ENCODE peak calls at places on chromosomes 13 and 19, in nine cellular contexts. K, I, Q, U, Z, T, E, X and F are unnamed samples.

GRCh38 chr13:30845297-30846214 is 60.5 kb upstream of the MEDAG start:
- DNase-seq in X (no peak), Z (no peak), U (no peak), T (no peak), E (no peak), I (no peak), Q (no peak), K (no peak), F (no peak)

GRCh38 chr19:19381007-19381926 is 24.2 kb upstream of the GATAD2A start:
- DNase-seq in K (peak; percentile 63), Z (no peak), I (no peak), X (peak; percentile 69), U (no peak), Q (no peak), E (no peak), T (no peak), F (no peak)

GRCh38 chr19:42092350-42092749 is 16.4 kb downstream of the ZNF574 start:
- DNase-seq in K (no peak), Z (no peak), Q (peak; percentile 60), U (no peak), X (peak; percentile 63), T (no peak), E (peak; percentile 69), I (no peak), F (no peak)

GRCh38 chr19:42176649-42176989 is 40.9 kb downstream of the DEDD2 start:
- DNase-seq in U (no peak), K (no peak), E (no peak), Q (peak; percentile 30), I (peak; percentile 67), X (no peak), Z (no peak), T (no peak), F (no peak)

GRCh38 chr13:49248433-49249002 is 793 bp downstream of the CDADC1 start:
- DNase-seq in I (no peak), Q (no peak), T (no peak), Z (no peak), K (no peak), U (no peak), X (no peak), E (no peak), F (no peak)

GRCh38 chr13:91576590-91576989 is 178.2 kb downstream of the GPC5 start:
- DNase-seq in E (peak; percentile 50), T (no peak), X (peak; percentile 19), K (no peak), Q (peak; percentile 49), U (peak; percentile 4), I (peak; percentile 10), Z (no peak), F (no peak)

GRCh38 chr13:81927347-81927746 is 1586.4 kb upstream of the SPRY2 start:
- DNase-seq in U (no peak), T (no peak), Q (no peak), K (no peak), E (no peak), Z (no peak), I (peak; percentile 35), X (no peak), F (no peak)

GRCh38 chr13:37375724-37376123 is 222.8 kb downstream of the POSTN start:
- DNase-seq in Z (no peak), Q (no peak), E (no peak), I (no peak), X (no peak), K (no peak), U (no peak), T (no peak), F (no peak)

GRCh38 chr13:36918246-36919060 is 1.6 kb downstream of the SMAD9 start:
- DNase-seq in Z (peak; percentile 14), U (no peak), Q (no peak), E (no peak), T (no peak), I (peak; percentile 44), K (no peak), X (no peak), F (no peak)

GRCh38 chr13:108957369-108958012 is 328.1 kb downstream of the MYO16 start:
- DNase-seq in I (no peak), K (no peak), Z (peak; percentile 60), X (no peak), U (no peak), T (peak; percentile 64), E (no peak), Q (no peak), F (no peak)

GRCh38 chr13:91228083-91228482 is 119.4 kb upstream of the MIR17HG start:
- DNase-seq in T (no peak), E (no peak), I (no peak), U (no peak), X (no peak), Z (no peak), K (no peak), Q (no peak), F (no peak)

GRCh38 chr13:96817336-96817941 is 176.8 kb downstream of the OXGR1 start:
- DNase-seq in Q (peak; percentile 9), E (no peak), K (no peak), Z (no peak), I (peak; percentile 51), T (no peak), U (no peak), X (no peak), F (no peak)

GRCh38 chr13:93151277-93151676 is 75.3 kb upstream of the GPC6 start:
- DNase-seq in K (no peak), T (peak; percentile 74), Q (no peak), X (no peak), E (no peak), U (no peak), Z (peak; percentile 4), I (no peak), F (no peak)

GRCh38 chr13:73273737-73274136 is 214.9 kb downstream of the KLF5 start:
- DNase-seq in T (peak; percentile 73), U (no peak), X (no peak), E (no peak), K (no peak), Q (no peak), I (peak; percentile 3), Z (no peak), F (no peak)

GRCh38 chr13:111345682-111346081 is 25.2 kb downstream of the TEX29 start:
- DNase-seq in T (no peak), K (no peak), E (no peak), Z (no peak), X (no peak), U (no peak), Q (no peak), I (no peak), F (no peak)

GRCh38 chr13:111343186-111343805 is 22.9 kb downstream of the TEX29 start:
- DNase-seq in Q (no peak), U (no peak), Z (no peak), I (no peak), E (no peak), X (no peak), T (no peak), K (no peak), F (no peak)

GRCh38 chr13:111342716-111343115 is 22.3 kb downstream of the TEX29 start:
- DNase-seq in E (no peak), Q (no peak), T (no peak), X (no peak), I (no peak), Z (no peak), K (no peak), U (no peak), F (no peak)

GRCh38 chr13:111346281-111346680 is 25.8 kb downstream of the TEX29 start:
- DNase-seq in T (no peak), Q (no peak), X (no peak), E (no peak), K (no peak), U (no peak), I (no peak), Z (no peak), F (no peak)

DNA sequence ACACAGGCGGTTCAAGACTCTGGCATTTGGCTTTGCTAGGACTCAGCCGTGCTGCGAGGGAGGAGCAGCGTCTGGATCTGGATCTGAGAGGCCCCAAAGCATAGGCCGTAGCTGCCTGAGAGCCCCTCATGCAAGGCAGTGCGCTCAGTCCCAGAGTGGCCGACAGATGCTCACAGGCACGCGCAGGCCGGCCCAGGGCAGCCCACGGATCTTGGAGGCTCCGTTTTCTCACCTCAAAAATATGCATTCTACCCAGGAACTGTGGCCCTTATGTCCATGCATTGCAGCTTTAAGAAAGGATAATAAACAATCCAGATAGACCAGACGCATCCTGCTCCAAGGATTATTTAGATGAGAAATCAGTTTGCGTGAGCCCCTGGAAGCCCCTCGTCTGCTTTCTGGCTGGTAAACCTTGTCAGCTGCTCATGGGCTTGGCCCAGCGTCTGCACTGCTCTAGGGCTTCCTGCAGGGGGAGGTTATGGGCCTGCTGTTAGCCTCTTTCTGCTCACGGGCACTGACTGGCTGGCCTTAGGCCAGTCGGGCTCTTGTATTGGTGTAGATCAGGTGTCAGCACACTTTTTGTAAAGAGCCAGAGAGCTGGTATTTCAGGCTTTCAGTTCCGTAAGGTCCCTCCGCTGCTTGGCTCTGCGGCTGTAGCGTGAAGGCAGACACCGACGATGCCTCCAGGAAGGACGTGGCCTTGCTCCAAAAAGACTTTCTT is 24.2 kb downstream of the TEX29 start:
- DNase-seq in X (no peak), U (peak; percentile 29), K (no peak), Z (no peak), Q (peak; percentile 68), T (no peak), E (peak; percentile 85), I (peak; percentile 86), F (no peak)
- TF ChIP-seq CTCF in X (no peak), U (no peak), K (no peak), Z (peak; percentile 40), Q (peak; percentile 50), T (peak; percentile 44), E (peak; percentile 55), I (peak; percentile 41), F (no peak)

DNA sequence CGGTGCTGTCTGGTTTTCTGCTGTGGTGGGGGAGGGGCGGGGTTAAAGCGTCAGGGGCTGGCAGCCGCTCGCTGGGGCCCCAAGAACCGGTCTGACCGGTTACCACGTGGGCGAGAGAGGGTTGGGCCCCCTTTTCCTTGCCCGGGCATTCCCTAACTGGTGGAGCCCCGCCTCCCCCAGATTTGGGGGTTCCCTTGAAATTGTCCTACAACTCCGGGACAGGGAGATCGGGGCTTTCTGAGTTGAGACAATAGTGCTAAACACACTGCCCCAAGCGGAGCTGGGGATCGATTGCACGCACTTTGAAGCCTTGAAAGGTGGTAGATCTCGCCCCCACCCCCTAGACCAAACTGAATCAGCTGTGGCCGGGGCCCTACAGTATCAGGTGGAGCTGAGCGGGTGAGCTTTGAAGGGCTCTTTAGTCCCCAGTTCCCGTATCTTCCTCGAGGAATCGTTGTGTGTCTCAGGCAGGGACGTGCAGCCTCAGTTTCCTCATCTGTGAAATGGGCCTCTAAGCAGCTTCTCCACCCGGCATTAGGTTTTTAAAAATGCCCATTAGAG is 4.8 kb downstream of the IER2 start:
- DNase-seq in K (peak; percentile 79), E (peak; percentile 94), T (no peak), Z (no peak), U (peak; percentile 50), X (peak; percentile 97), I (peak; percentile 53), Q (peak; percentile 56), F (peak; percentile 64)
- TF ChIP-seq CTCF in K (peak; percentile 51), E (no peak), T (peak; percentile 16), Z (peak; percentile 14), U (peak; percentile 41), X (no peak), I (peak; percentile 38), Q (no peak), F (no peak)

GRCh38 chr19:17539288-17540117 is 15.9 kb upstream of the COLGALT1 start:
- DNase-seq in K (peak; percentile 97), Q (peak; percentile 95), X (peak; percentile 94), Z (peak; percentile 82), E (peak; percentile 100), I (peak; percentile 87), U (peak; percentile 96), T (peak; percentile 45), F (peak; percentile 96)
- TF ChIP-seq CTCF in K (no peak), Q (peak; percentile 11), X (no peak), Z (peak; percentile 45), E (no peak), I (peak; percentile 49), U (no peak), T (peak; percentile 35), F (no peak)

GRCh38 chr13:43894438-43894837 is 14.7 kb downstream of the LACC1 start:
- DNase-seq in X (no peak), E (no peak), K (no peak), T (no peak), Z (no peak), Q (no peak), I (no peak), U (no peak), F (no peak)
- TF ChIP-seq CTCF in X (no peak), E (no peak), K (peak; percentile 24), T (no peak), Z (no peak), Q (peak; percentile 71), I (peak; percentile 13), U (peak; percentile 55), F (no peak)